ENCODE peak calls at places on chromosomes 3 and 15, in five cellular contexts. V is right cardiac atrium; H is activated naive CD4-positive, alpha-beta T cell treated with anti-CD3 and anti-CD28 coated beads, Interleukin-2, amount 50 U/mL, for 16 hours; P is A172; U is DMS53. F is an unnamed sample.

GRCh38 chr15:92124669-92125068 is 269.0 kb upstream of the ST8SIA2 start:
- DNase-seq in V (no peak), H (no peak), P (no peak), U (no peak), F (no peak)

GRCh38 chr3:183148056-183148455 is 14.5 kb downstream of the LAMP3 start:
- DNase-seq in V (no peak), H (no peak), P (peak), U (no peak), F (no peak)

GRCh38 chr3:16132926-16133325 is 41.6 kb upstream of the GALNT15 start:
- DNase-seq in V (no peak), H (no peak), P (no peak), U (no peak), F (no peak)

GRCh38 chr3:195236801-195237570 is 34.0 kb downstream of the XXYLT1 start:
- DNase-seq in V (peak), H (peak), P (no peak), U (no peak), F (peak)

GRCh38 chr3:177357352-177358084 is 160.2 kb upstream of the TBL1XR1 start:
- DNase-seq in V (no peak), H (no peak), P (peak), U (peak), F (no peak)

GRCh38 chr15:64636101-64636500 is 139.3 kb downstream of the RBPMS2 start:
- DNase-seq in V (no peak), H (no peak), P (no peak), U (no peak), F (no peak)

GRCh38 chr3:134366928-134367352 is 7.3 kb downstream of the AMOTL2 start:
- DNase-seq in V (peak), H (no peak), P (no peak), U (no peak), F (peak)

GRCh38 chr3:45640724-45641361 is 46.3 kb downstream of the LIMD1 start:
- DNase-seq in V (no peak), H (no peak), P (no peak), U (peak), F (no peak)

GRCh38 chr3:26438325-26438940 is 184.1 kb upstream of the LRRC3B start:
- DNase-seq in V (no peak), H (no peak), P (peak), U (no peak), F (no peak)

GRCh38 chr15:89999676-90000174 is 1.4 kb upstream of the ZNF710 start:
- DNase-seq in V (peak), H (no peak), P (no peak), U (peak), F (no peak)

GRCh38 chr3:45105855-45106655 is 40.1 kb downstream of the CDCP1 start:
- DNase-seq in V (no peak), H (peak), P (peak), U (no peak), F (peak)

GRCh38 chr3:194395201-194395600 is 3.9 kb downstream of the GP5 start:
- DNase-seq in V (no peak), H (no peak), P (no peak), U (peak), F (no peak)

GRCh38 chr15:63076136-63077005 is 33.8 kb downstream of the TPM1 start:
- DNase-seq in V (no peak), H (no peak), P (no peak), U (no peak), F (no peak)

GRCh38 chr3:194738254-194739093 is 52.8 kb downstream of the FAM43A start:
- DNase-seq in V (peak), H (no peak), P (peak), U (no peak), F (no peak)

GRCh38 chr3:143578810-143579425 is 269.4 kb downstream of the SLC9A9 start:
- DNase-seq in V (no peak), H (no peak), P (no peak), U (no peak), F (no peak)